ENCODE peak calls at places on chromosomes 6 and 20, in five cellular contexts. One of them, this sample, is unnamed.

GRCh38 chr6:154511735-154512097 is 1.2 kb upstream of the CNKSR3 start:
- DNase-seq in pancreas: no peak
- DNase-seq in prostate gland: no peak
- DNase-seq in left lung: no peak
- DNase-seq in choroid plexus epithelial cell: no peak
- DNase-seq in this sample: no peak

GRCh38 chr6:96522469-96523009 is 933 bp downstream of the UFL1 start:
- DNase-seq in pancreas: no peak
- DNase-seq in prostate gland: no peak
- DNase-seq in left lung: no peak
- DNase-seq in choroid plexus epithelial cell: peak; percentile 38
- DNase-seq in this sample: no peak

GRCh38 chr20:62301111-62301668 is 1.6 kb upstream of the ADRM1 start:
- DNase-seq in pancreas: no peak
- DNase-seq in prostate gland: no peak
- DNase-seq in left lung: peak; percentile 20
- DNase-seq in choroid plexus epithelial cell: no peak
- DNase-seq in this sample: no peak

GRCh38 chr6:146545608-146546007 is 2.0 kb downstream of the RAB32 start:
- DNase-seq in pancreas: no peak
- DNase-seq in prostate gland: no peak
- DNase-seq in left lung: no peak
- DNase-seq in choroid plexus epithelial cell: peak; percentile 83
- DNase-seq in this sample: no peak

GRCh38 chr6:116461563-116462507 is 660 bp downstream of the CALHM6 start:
- DNase-seq in pancreas: peak; percentile 6
- DNase-seq in prostate gland: no peak
- DNase-seq in left lung: peak; percentile 94
- DNase-seq in choroid plexus epithelial cell: peak; percentile 64
- DNase-seq in this sample: no peak

GRCh38 chr6:25754508-25754907 is at the start of gene SLC17A4:
- DNase-seq in pancreas: no peak
- DNase-seq in prostate gland: no peak
- DNase-seq in left lung: no peak
- DNase-seq in choroid plexus epithelial cell: no peak
- DNase-seq in this sample: no peak

GRCh38 chr6:41723178-41723935 is 12.1 kb downstream of the TFEB start:
- DNase-seq in pancreas: no peak
- DNase-seq in prostate gland: peak; percentile 40
- DNase-seq in left lung: peak; percentile 97
- DNase-seq in choroid plexus epithelial cell: peak; percentile 95
- DNase-seq in this sample: peak; percentile 63

GRCh38 chr6:136721467-136721866 is 70.8 kb downstream of the MAP3K5 start:
- DNase-seq in pancreas: no peak
- DNase-seq in prostate gland: no peak
- DNase-seq in left lung: no peak
- DNase-seq in choroid plexus epithelial cell: no peak
- DNase-seq in this sample: no peak

GRCh38 chr6:67535946-67536345 is 1099.1 kb upstream of the ADGRB3 start:
- DNase-seq in pancreas: no peak
- DNase-seq in prostate gland: no peak
- DNase-seq in left lung: no peak
- DNase-seq in choroid plexus epithelial cell: no peak
- DNase-seq in this sample: peak; percentile 21

GRCh38 chr6:77457720-77458349 is 5.5 kb downstream of the HTR1B start:
- DNase-seq in pancreas: peak; percentile 40
- DNase-seq in prostate gland: peak; percentile 62
- DNase-seq in left lung: no peak
- DNase-seq in choroid plexus epithelial cell: peak; percentile 98
- DNase-seq in this sample: peak; percentile 80

GRCh38 chr6:24574809-24575208 is 71.2 kb downstream of the KIAA0319 start:
- DNase-seq in pancreas: no peak
- DNase-seq in prostate gland: no peak
- DNase-seq in left lung: no peak
- DNase-seq in choroid plexus epithelial cell: peak; percentile 4
- DNase-seq in this sample: no peak

GRCh38 chr20:34522969-34523871 is 7.0 kb downstream of the DYNLRB1 start:
- DNase-seq in pancreas: peak; percentile 19
- DNase-seq in prostate gland: peak; percentile 46
- DNase-seq in left lung: no peak
- DNase-seq in choroid plexus epithelial cell: peak; percentile 79
- DNase-seq in this sample: peak; percentile 29

GRCh38 chr6:47292944-47293343 is 16.8 kb downstream of the TNFRSF21 start:
- DNase-seq in pancreas: no peak
- DNase-seq in prostate gland: no peak
- DNase-seq in left lung: no peak
- DNase-seq in choroid plexus epithelial cell: peak; percentile 48
- DNase-seq in this sample: no peak

GRCh38 chr6:85644374-85644762 is 1.7 kb upstream of the SYNCRIP start:
- DNase-seq in pancreas: no peak
- DNase-seq in prostate gland: peak; percentile 7
- DNase-seq in left lung: no peak
- DNase-seq in choroid plexus epithelial cell: no peak
- DNase-seq in this sample: no peak

GRCh38 chr20:59765599-59766177 is 161.3 kb downstream of the PHACTR3 start:
- DNase-seq in pancreas: no peak
- DNase-seq in prostate gland: no peak
- DNase-seq in left lung: no peak
- DNase-seq in choroid plexus epithelial cell: no peak
- DNase-seq in this sample: no peak

GRCh38 chr20:1437222-1437904 is 29.3 kb downstream of the NSFL1C start:
- DNase-seq in pancreas: peak; percentile 35
- DNase-seq in prostate gland: peak; percentile 44
- DNase-seq in left lung: peak; percentile 93
- DNase-seq in choroid plexus epithelial cell: peak; percentile 94
- DNase-seq in this sample: peak; percentile 38

GRCh38 chr20:1435337-1435699 is 31.3 kb downstream of the NSFL1C start:
- DNase-seq in pancreas: no peak
- DNase-seq in prostate gland: no peak
- DNase-seq in left lung: no peak
- DNase-seq in choroid plexus epithelial cell: no peak
- DNase-seq in this sample: no peak

GRCh38 chr20:1441133-1441532 is 25.5 kb downstream of the NSFL1C start:
- DNase-seq in pancreas: no peak
- DNase-seq in prostate gland: no peak
- DNase-seq in left lung: no peak
- DNase-seq in choroid plexus epithelial cell: no peak
- DNase-seq in this sample: no peak

GRCh38 chr20:1440024-1440423 is 26.6 kb downstream of the NSFL1C start:
- DNase-seq in pancreas: no peak
- DNase-seq in prostate gland: no peak
- DNase-seq in left lung: no peak
- DNase-seq in choroid plexus epithelial cell: peak; percentile 45
- DNase-seq in this sample: no peak

GRCh38 chr20:1438361-1438760 is 28.3 kb downstream of the NSFL1C start:
- DNase-seq in pancreas: no peak
- DNase-seq in prostate gland: no peak
- DNase-seq in left lung: no peak
- DNase-seq in choroid plexus epithelial cell: no peak
- DNase-seq in this sample: no peak
- TF ChIP-seq CTCF in pancreas: no peak
- TF ChIP-seq CTCF in prostate gland: no peak
- TF ChIP-seq CTCF in left lung: no peak
- TF ChIP-seq CTCF in choroid plexus epithelial cell: no peak
- TF ChIP-seq CTCF in this sample: no peak

GRCh38 chr6:107806675-107807074 is 17.4 kb downstream of the SCML4 start:
- DNase-seq in pancreas: no peak
- DNase-seq in prostate gland: no peak
- DNase-seq in left lung: no peak
- DNase-seq in choroid plexus epithelial cell: no peak
- DNase-seq in this sample: no peak
- H3K4me3 ChIP-seq in pancreas: no peak overlapping the region
- H3K4me3 ChIP-seq in prostate gland: no peak overlapping the region
- H3K4me3 ChIP-seq in left lung: no peak overlapping the region
- H3K4me3 ChIP-seq in choroid plexus epithelial cell: no peak overlapping the region
- H3K4me3 ChIP-seq in this sample: no peak overlapping the region

GRCh38 chr6:22036699-22037098 is 260.1 kb downstream of the PRL start:
- DNase-seq in pancreas: no peak
- DNase-seq in prostate gland: no peak
- DNase-seq in left lung: no peak
- DNase-seq in choroid plexus epithelial cell: no peak
- DNase-seq in this sample: no peak
- TF ChIP-seq CTCF in pancreas: no peak
- TF ChIP-seq CTCF in prostate gland: no peak
- TF ChIP-seq CTCF in left lung: no peak
- TF ChIP-seq CTCF in choroid plexus epithelial cell: no peak
- TF ChIP-seq CTCF in this sample: no peak

DNA sequence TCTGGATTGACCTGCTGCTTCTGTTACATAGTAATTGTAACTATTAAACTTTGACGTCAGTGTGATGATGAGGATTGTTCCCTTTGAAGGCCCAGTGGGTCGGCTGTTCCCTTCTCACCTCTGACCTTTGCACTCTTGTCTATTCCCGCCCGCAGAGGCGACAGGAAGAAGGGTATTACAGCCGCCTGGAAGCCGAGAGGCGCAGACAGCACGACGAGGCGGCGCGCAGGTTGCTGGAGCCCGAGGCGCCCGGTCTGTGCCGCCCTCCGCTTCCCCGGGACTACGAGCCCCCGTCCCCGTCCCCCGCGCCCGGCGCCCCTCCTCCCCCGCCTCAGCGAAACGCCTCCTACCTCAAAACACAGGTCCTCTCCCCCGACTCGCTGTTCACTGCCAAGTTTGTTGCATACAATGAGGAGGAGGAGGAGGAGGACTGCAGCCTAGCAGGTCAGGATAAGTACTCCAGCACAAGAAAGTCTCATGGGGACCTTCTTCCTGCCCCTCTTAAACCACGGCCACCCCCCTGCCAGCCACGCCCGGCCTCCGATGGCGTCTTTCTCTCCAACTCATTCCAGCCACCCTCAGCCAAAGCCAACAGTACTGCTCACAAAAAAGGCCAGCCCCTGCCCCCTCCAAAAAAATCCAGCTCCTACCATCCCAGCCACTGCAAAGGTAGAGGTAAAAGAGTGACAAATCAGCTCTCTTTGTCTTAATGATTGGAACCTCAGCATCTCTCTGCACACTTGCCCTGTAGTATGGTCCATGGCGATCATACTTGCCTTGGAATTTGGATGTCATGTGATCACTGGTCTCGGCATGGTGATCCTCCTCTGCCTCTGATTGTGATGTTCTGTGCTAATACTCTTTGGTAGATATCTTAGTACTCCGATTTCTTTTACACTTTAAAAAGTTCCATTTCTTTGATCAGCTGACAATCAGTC is 31.6 kb upstream of the KIF25 start:
- DNase-seq in pancreas: no peak
- DNase-seq in prostate gland: no peak
- DNase-seq in left lung: no peak
- DNase-seq in choroid plexus epithelial cell: peak; percentile 18
- DNase-seq in this sample: no peak
- H3K4me3 ChIP-seq in pancreas: no peak overlapping the region
- H3K4me3 ChIP-seq in prostate gland: no peak overlapping the region
- H3K4me3 ChIP-seq in left lung: no peak overlapping the region
- H3K4me3 ChIP-seq in choroid plexus epithelial cell: no peak overlapping the region
- H3K4me3 ChIP-seq in this sample: no peak overlapping the region

DNA sequence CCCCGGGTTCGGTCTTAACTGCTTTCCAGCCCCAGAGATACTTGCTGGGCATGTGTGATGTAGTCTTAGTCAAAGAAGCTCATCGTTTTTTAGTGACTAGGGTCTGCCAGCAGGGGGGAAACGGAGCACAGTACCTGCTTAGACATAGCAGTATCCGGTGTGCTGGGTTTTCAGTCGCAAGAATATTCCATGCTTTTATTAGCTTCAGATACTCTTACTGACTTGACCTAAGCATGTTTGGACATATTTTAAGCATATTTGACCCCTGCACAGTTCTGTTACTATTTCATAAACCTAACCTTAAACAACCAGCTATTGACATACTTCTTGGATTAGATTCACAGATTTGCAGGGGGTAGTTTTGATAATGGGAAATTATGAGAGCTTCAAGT is 3.0 kb downstream of the E2F3 start:
- DNase-seq in pancreas: no peak
- DNase-seq in prostate gland: no peak
- DNase-seq in left lung: no peak
- DNase-seq in choroid plexus epithelial cell: peak; percentile 86
- DNase-seq in this sample: no peak
- TF ChIP-seq CTCF in pancreas: no peak
- TF ChIP-seq CTCF in prostate gland: no peak
- TF ChIP-seq CTCF in left lung: peak; percentile 31
- TF ChIP-seq CTCF in choroid plexus epithelial cell: peak; percentile 77
- TF ChIP-seq CTCF in this sample: peak; percentile 71

GRCh38 chr6:14476793-14477531 is 359.4 kb downstream of the CD83 start:
- DNase-seq in pancreas: peak; percentile 50
- DNase-seq in prostate gland: peak; percentile 20
- DNase-seq in left lung: no peak
- DNase-seq in choroid plexus epithelial cell: peak; percentile 89
- DNase-seq in this sample: peak; percentile 80

GRCh38 chr6:14477559-14477958 is 360.0 kb downstream of the CD83 start:
- DNase-seq in pancreas: no peak
- DNase-seq in prostate gland: no peak
- DNase-seq in left lung: no peak
- DNase-seq in choroid plexus epithelial cell: no peak
- DNase-seq in this sample: no peak

GRCh38 chr6:14474816-14475215 is 357.2 kb downstream of the CD83 start:
- DNase-seq in pancreas: no peak
- DNase-seq in prostate gland: no peak
- DNase-seq in left lung: no peak
- DNase-seq in choroid plexus epithelial cell: no peak
- DNase-seq in this sample: no peak

GRCh38 chr6:14472964-14473363 is 355.4 kb downstream of the CD83 start:
- DNase-seq in pancreas: no peak
- DNase-seq in prostate gland: no peak
- DNase-seq in left lung: no peak
- DNase-seq in choroid plexus epithelial cell: peak; percentile 17
- DNase-seq in this sample: no peak

GRCh38 chr6:14475306-14475705 is 357.7 kb downstream of the CD83 start:
- DNase-seq in pancreas: no peak
- DNase-seq in prostate gland: no peak
- DNase-seq in left lung: no peak
- DNase-seq in choroid plexus epithelial cell: no peak
- DNase-seq in this sample: no peak
- H3K4me3 ChIP-seq in pancreas: no peak overlapping the region
- H3K4me3 ChIP-seq in prostate gland: no peak overlapping the region
- H3K4me3 ChIP-seq in left lung: no peak overlapping the region
- H3K4me3 ChIP-seq in choroid plexus epithelial cell: no peak overlapping the region
- H3K4me3 ChIP-seq in this sample: no peak overlapping the region

DNA sequence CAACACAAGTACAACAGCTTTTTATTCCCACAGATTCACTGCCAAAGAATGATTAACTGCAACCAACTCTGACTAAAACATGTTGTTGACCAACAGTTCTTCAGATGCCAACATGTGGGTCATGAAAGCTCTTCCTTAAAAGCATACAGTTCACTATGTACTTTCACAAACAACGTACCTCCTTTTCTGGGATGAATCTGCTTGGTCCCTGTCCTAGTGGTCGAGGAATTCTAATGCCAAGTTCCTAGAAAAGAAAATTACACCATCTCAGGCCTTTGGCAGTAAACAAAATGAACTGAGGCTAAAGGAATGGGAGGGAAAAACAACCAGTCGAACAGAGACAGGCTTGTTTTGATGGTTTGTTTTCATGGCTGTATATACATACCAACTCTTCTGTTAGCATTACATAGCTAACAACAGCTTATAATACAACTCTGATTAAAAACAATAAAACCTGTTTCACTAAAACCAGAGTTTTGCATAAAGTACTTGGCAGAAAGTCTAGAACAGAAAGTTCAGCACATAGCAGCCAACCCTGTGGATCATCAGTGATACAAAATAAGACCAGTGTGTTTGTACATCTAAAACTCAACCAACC is 92.4 kb downstream of the SESN1 start:
- DNase-seq in pancreas: no peak
- DNase-seq in prostate gland: peak; percentile 34
- DNase-seq in left lung: no peak
- DNase-seq in choroid plexus epithelial cell: peak; percentile 70
- DNase-seq in this sample: no peak
- TF ChIP-seq CTCF in pancreas: no peak
- TF ChIP-seq CTCF in prostate gland: no peak
- TF ChIP-seq CTCF in left lung: no peak
- TF ChIP-seq CTCF in choroid plexus epithelial cell: no peak
- TF ChIP-seq CTCF in this sample: no peak

This sample was measured in AG04449.